ENCODE peak calls at places on chromosome 13, in four cellular contexts. One of them, this sample, is unnamed.

GRCh38 chr13:25249001-25249543 is 38.2 kb downstream of the MTMR6 start:
- DNase-seq in AG04450: no peak
- DNase-seq in stimulated activated CD4-positive, alpha-beta T cell treated with anti-CD3 and anti-CD28 coated beads, Interleukin-2, amount 100 ng/mL, for 24 hours: no peak
- DNase-seq in H54: no peak
- DNase-seq in this sample: peak

GRCh38 chr13:92842145-92842544 is 384.5 kb upstream of the GPC6 start:
- DNase-seq in AG04450: peak
- DNase-seq in H54: peak
- DNase-seq in stimulated activated CD4-positive, alpha-beta T cell treated with anti-CD3 and anti-CD28 coated beads, Interleukin-2, amount 100 ng/mL, for 24 hours: no peak
- DNase-seq in this sample: peak

GRCh38 chr13:48000559-48001126 is 430 bp downstream of the SUCLA2 start:
- DNase-seq in stimulated activated CD4-positive, alpha-beta T cell treated with anti-CD3 and anti-CD28 coated beads, Interleukin-2, amount 100 ng/mL, for 24 hours: no peak
- DNase-seq in H54: peak
- DNase-seq in AG04450: no peak
- DNase-seq in this sample: no peak

GRCh38 chr13:105070452-105070851 is 1465.0 kb downstream of the EFNB2 start:
- DNase-seq in AG04450: no peak
- DNase-seq in H54: no peak
- DNase-seq in stimulated activated CD4-positive, alpha-beta T cell treated with anti-CD3 and anti-CD28 coated beads, Interleukin-2, amount 100 ng/mL, for 24 hours: no peak
- DNase-seq in this sample: no peak

GRCh38 chr13:39269004-39269403 is 230.7 kb downstream of the NHLRC3 start:
- DNase-seq in H54: no peak
- DNase-seq in AG04450: no peak
- DNase-seq in stimulated activated CD4-positive, alpha-beta T cell treated with anti-CD3 and anti-CD28 coated beads, Interleukin-2, amount 100 ng/mL, for 24 hours: no peak
- DNase-seq in this sample: no peak

GRCh38 chr13:99295488-99296252 is 11.5 kb downstream of the GPR183 start:
- DNase-seq in stimulated activated CD4-positive, alpha-beta T cell treated with anti-CD3 and anti-CD28 coated beads, Interleukin-2, amount 100 ng/mL, for 24 hours: no peak
- DNase-seq in H54: no peak
- DNase-seq in AG04450: no peak
- DNase-seq in this sample: no peak

GRCh38 chr13:75855216-75855615 is 219.1 kb downstream of the LMO7 start:
- DNase-seq in stimulated activated CD4-positive, alpha-beta T cell treated with anti-CD3 and anti-CD28 coated beads, Interleukin-2, amount 100 ng/mL, for 24 hours: no peak
- DNase-seq in AG04450: no peak
- DNase-seq in H54: no peak
- DNase-seq in this sample: no peak

GRCh38 chr13:113785051-113786010 is 26.3 kb downstream of the TMEM255B start:
- DNase-seq in stimulated activated CD4-positive, alpha-beta T cell treated with anti-CD3 and anti-CD28 coated beads, Interleukin-2, amount 100 ng/mL, for 24 hours: no peak
- DNase-seq in H54: peak
- DNase-seq in AG04450: peak
- DNase-seq in this sample: peak

GRCh38 chr13:79490846-79491245 is 9.9 kb downstream of the NDFIP2 start:
- DNase-seq in H54: no peak
- DNase-seq in AG04450: no peak
- DNase-seq in stimulated activated CD4-positive, alpha-beta T cell treated with anti-CD3 and anti-CD28 coated beads, Interleukin-2, amount 100 ng/mL, for 24 hours: no peak
- DNase-seq in this sample: no peak

GRCh38 chr13:94595006-94595942 is 678 bp downstream of the TGDS start:
- DNase-seq in AG04450: no peak
- DNase-seq in H54: peak
- DNase-seq in stimulated activated CD4-positive, alpha-beta T cell treated with anti-CD3 and anti-CD28 coated beads, Interleukin-2, amount 100 ng/mL, for 24 hours: peak
- DNase-seq in this sample: no peak

GRCh38 chr13:85462792-85463425 is 336.3 kb downstream of the SLITRK6 start:
- DNase-seq in stimulated activated CD4-positive, alpha-beta T cell treated with anti-CD3 and anti-CD28 coated beads, Interleukin-2, amount 100 ng/mL, for 24 hours: no peak
- DNase-seq in H54: no peak
- DNase-seq in AG04450: no peak
- DNase-seq in this sample: no peak

GRCh38 chr13:113863511-113864302 is at the start of gene GAS6:
- DNase-seq in AG04450: no peak
- DNase-seq in stimulated activated CD4-positive, alpha-beta T cell treated with anti-CD3 and anti-CD28 coated beads, Interleukin-2, amount 100 ng/mL, for 24 hours: peak
- DNase-seq in H54: peak
- DNase-seq in this sample: no peak

GRCh38 chr13:37361608-37362007 is 237.0 kb downstream of the POSTN start:
- DNase-seq in AG04450: no peak
- DNase-seq in H54: no peak
- DNase-seq in stimulated activated CD4-positive, alpha-beta T cell treated with anti-CD3 and anti-CD28 coated beads, Interleukin-2, amount 100 ng/mL, for 24 hours: no peak
- DNase-seq in this sample: no peak

GRCh38 chr13:79870123-79870522 is 389.2 kb downstream of the NDFIP2 start:
- DNase-seq in AG04450: no peak
- DNase-seq in H54: no peak
- DNase-seq in stimulated activated CD4-positive, alpha-beta T cell treated with anti-CD3 and anti-CD28 coated beads, Interleukin-2, amount 100 ng/mL, for 24 hours: no peak
- DNase-seq in this sample: no peak

GRCh38 chr13:41107104-41107571 is 25.5 kb downstream of the KBTBD6 start:
- DNase-seq in stimulated activated CD4-positive, alpha-beta T cell treated with anti-CD3 and anti-CD28 coated beads, Interleukin-2, amount 100 ng/mL, for 24 hours: no peak
- DNase-seq in AG04450: no peak
- DNase-seq in H54: no peak
- DNase-seq in this sample: no peak

GRCh38 chr13:79593611-79594275 is 112.8 kb downstream of the NDFIP2 start:
- DNase-seq in AG04450: no peak
- DNase-seq in H54: peak
- DNase-seq in stimulated activated CD4-positive, alpha-beta T cell treated with anti-CD3 and anti-CD28 coated beads, Interleukin-2, amount 100 ng/mL, for 24 hours: no peak
- DNase-seq in this sample: no peak

GRCh38 chr13:76331948-76332712 is 554.1 kb downstream of the KCTD12 start:
- DNase-seq in AG04450: peak
- DNase-seq in stimulated activated CD4-positive, alpha-beta T cell treated with anti-CD3 and anti-CD28 coated beads, Interleukin-2, amount 100 ng/mL, for 24 hours: no peak
- DNase-seq in H54: no peak
- DNase-seq in this sample: no peak

GRCh38 chr13:41563501-41564001 is 106.2 kb downstream of the RGCC start:
- DNase-seq in H54: no peak
- DNase-seq in AG04450: no peak
- DNase-seq in stimulated activated CD4-positive, alpha-beta T cell treated with anti-CD3 and anti-CD28 coated beads, Interleukin-2, amount 100 ng/mL, for 24 hours: no peak
- DNase-seq in this sample: no peak

GRCh38 chr13:104196611-104197010 is 1130.4 kb upstream of the SLC10A2 start:
- DNase-seq in stimulated activated CD4-positive, alpha-beta T cell treated with anti-CD3 and anti-CD28 coated beads, Interleukin-2, amount 100 ng/mL, for 24 hours: no peak
- DNase-seq in H54: no peak
- DNase-seq in AG04450: no peak
- DNase-seq in this sample: no peak

GRCh38 chr13:51643882-51644281 is 59.6 kb downstream of the WDFY2 start:
- DNase-seq in stimulated activated CD4-positive, alpha-beta T cell treated with anti-CD3 and anti-CD28 coated beads, Interleukin-2, amount 100 ng/mL, for 24 hours: no peak
- DNase-seq in H54: peak
- DNase-seq in AG04450: peak
- DNase-seq in this sample: peak

GRCh38 chr13:21913010-21913409 is 242.1 kb downstream of the FGF9 start:
- DNase-seq in AG04450: no peak
- DNase-seq in H54: no peak
- DNase-seq in stimulated activated CD4-positive, alpha-beta T cell treated with anti-CD3 and anti-CD28 coated beads, Interleukin-2, amount 100 ng/mL, for 24 hours: no peak
- DNase-seq in this sample: no peak

GRCh38 chr13:37429976-37430375 is 168.6 kb downstream of the POSTN start:
- DNase-seq in H54: no peak
- DNase-seq in AG04450: peak
- DNase-seq in stimulated activated CD4-positive, alpha-beta T cell treated with anti-CD3 and anti-CD28 coated beads, Interleukin-2, amount 100 ng/mL, for 24 hours: no peak
- DNase-seq in this sample: peak

GRCh38 chr13:33388254-33388998 is 102.9 kb upstream of the STARD13 start:
- DNase-seq in H54: peak
- DNase-seq in AG04450: no peak
- DNase-seq in stimulated activated CD4-positive, alpha-beta T cell treated with anti-CD3 and anti-CD28 coated beads, Interleukin-2, amount 100 ng/mL, for 24 hours: no peak
- DNase-seq in this sample: no peak

GRCh38 chr13:27334774-27335490 is 64.3 kb downstream of the RASL11A start:
- DNase-seq in H54: no peak
- DNase-seq in stimulated activated CD4-positive, alpha-beta T cell treated with anti-CD3 and anti-CD28 coated beads, Interleukin-2, amount 100 ng/mL, for 24 hours: no peak
- DNase-seq in AG04450: peak
- DNase-seq in this sample: no peak

GRCh38 chr13:100266026-100266425 is 177.1 kb downstream of the PCCA start:
- DNase-seq in stimulated activated CD4-positive, alpha-beta T cell treated with anti-CD3 and anti-CD28 coated beads, Interleukin-2, amount 100 ng/mL, for 24 hours: no peak
- DNase-seq in H54: no peak
- DNase-seq in AG04450: no peak
- DNase-seq in this sample: no peak

GRCh38 chr13:21066946-21067345 is 5.6 kb upstream of the LATS2 start:
- DNase-seq in stimulated activated CD4-positive, alpha-beta T cell treated with anti-CD3 and anti-CD28 coated beads, Interleukin-2, amount 100 ng/mL, for 24 hours: no peak
- DNase-seq in H54: no peak
- DNase-seq in AG04450: no peak
- DNase-seq in this sample: no peak

GRCh38 chr13:44165172-44165894 is 208.3 kb upstream of the SERP2 start:
- DNase-seq in AG04450: no peak
- DNase-seq in stimulated activated CD4-positive, alpha-beta T cell treated with anti-CD3 and anti-CD28 coated beads, Interleukin-2, amount 100 ng/mL, for 24 hours: no peak
- DNase-seq in H54: no peak
- DNase-seq in this sample: no peak

GRCh38 chr13:71866173-71867091 is 572 bp downstream of the DACH1 start:
- DNase-seq in stimulated activated CD4-positive, alpha-beta T cell treated with anti-CD3 and anti-CD28 coated beads, Interleukin-2, amount 100 ng/mL, for 24 hours: peak
- DNase-seq in H54: no peak
- DNase-seq in AG04450: no peak
- DNase-seq in this sample: no peak

GRCh38 chr13:75196112-75196855 is 285.7 kb downstream of the TBC1D4 start:
- DNase-seq in H54: no peak
- DNase-seq in stimulated activated CD4-positive, alpha-beta T cell treated with anti-CD3 and anti-CD28 coated beads, Interleukin-2, amount 100 ng/mL, for 24 hours: no peak
- DNase-seq in AG04450: no peak
- DNase-seq in this sample: no peak